ENCODE peak calls at places on chromosome 13, in eight cellular contexts. One of them, this sample, is unnamed. For H3K27me3, the result is how much of the 10 kb centered on the place peaks cover.

GRCh38 chr13:109764474-109765292 is 21.7 kb downstream of the IRS2 start:
- DNase-seq in H1: no peak
- DNase-seq in naive thymus-derived CD4-positive, alpha-beta T cell: no peak
- DNase-seq in dorsolateral prefrontal cortex: peak
- DNase-seq in AG04450: no peak
- DNase-seq in neuronal stem cell: no peak
- DNase-seq in GM23338: peak
- DNase-seq in lower lobe of right lung: no peak
- DNase-seq in this sample: no peak

GRCh38 chr13:107835339-107836018 is 379.9 kb downstream of the LIG4 start:
- DNase-seq in H1: no peak
- DNase-seq in naive thymus-derived CD4-positive, alpha-beta T cell: no peak
- DNase-seq in dorsolateral prefrontal cortex: no peak
- DNase-seq in AG04450: peak
- DNase-seq in neuronal stem cell: no peak
- DNase-seq in GM23338: no peak
- DNase-seq in lower lobe of right lung: no peak
- DNase-seq in this sample: no peak

GRCh38 chr13:101018720-101019119 is 344.1 kb upstream of the TMTC4 start:
- DNase-seq in H1: no peak
- DNase-seq in naive thymus-derived CD4-positive, alpha-beta T cell: no peak
- DNase-seq in dorsolateral prefrontal cortex: no peak
- DNase-seq in AG04450: peak
- DNase-seq in neuronal stem cell: no peak
- DNase-seq in GM23338: no peak
- DNase-seq in lower lobe of right lung: no peak
- DNase-seq in this sample: no peak

GRCh38 chr13:79541426-79542049 is 60.6 kb downstream of the NDFIP2 start:
- DNase-seq in H1: no peak
- DNase-seq in naive thymus-derived CD4-positive, alpha-beta T cell: no peak
- DNase-seq in dorsolateral prefrontal cortex: no peak
- DNase-seq in AG04450: peak
- DNase-seq in neuronal stem cell: peak
- DNase-seq in GM23338: peak
- DNase-seq in lower lobe of right lung: no peak
- DNase-seq in this sample: no peak

GRCh38 chr13:30165791-30166190 is 141.6 kb downstream of the KATNAL1 start:
- DNase-seq in H1: no peak
- DNase-seq in naive thymus-derived CD4-positive, alpha-beta T cell: no peak
- DNase-seq in dorsolateral prefrontal cortex: no peak
- DNase-seq in AG04450: no peak
- DNase-seq in neuronal stem cell: peak
- DNase-seq in GM23338: peak
- DNase-seq in lower lobe of right lung: no peak
- DNase-seq in this sample: no peak

GRCh38 chr13:32581177-32581786 is 5.0 kb upstream of the PDS5B start:
- DNase-seq in H1: no peak
- DNase-seq in naive thymus-derived CD4-positive, alpha-beta T cell: no peak
- DNase-seq in dorsolateral prefrontal cortex: no peak
- DNase-seq in AG04450: no peak
- DNase-seq in neuronal stem cell: no peak
- DNase-seq in GM23338: peak
- DNase-seq in lower lobe of right lung: no peak
- DNase-seq in this sample: no peak

GRCh38 chr13:79194727-79195126 is 211.3 kb downstream of the RBM26 start:
- DNase-seq in H1: no peak
- DNase-seq in naive thymus-derived CD4-positive, alpha-beta T cell: no peak
- DNase-seq in dorsolateral prefrontal cortex: no peak
- DNase-seq in AG04450: no peak
- DNase-seq in neuronal stem cell: no peak
- DNase-seq in GM23338: no peak
- DNase-seq in lower lobe of right lung: no peak
- DNase-seq in this sample: no peak

GRCh38 chr13:90547272-90547790 is 800.2 kb upstream of the MIR17HG start:
- DNase-seq in H1: no peak
- DNase-seq in naive thymus-derived CD4-positive, alpha-beta T cell: no peak
- DNase-seq in dorsolateral prefrontal cortex: no peak
- DNase-seq in AG04450: no peak
- DNase-seq in neuronal stem cell: no peak
- DNase-seq in GM23338: no peak
- DNase-seq in lower lobe of right lung: no peak
- DNase-seq in this sample: no peak

GRCh38 chr13:30880756-30881155 is 25.3 kb upstream of the MEDAG start:
- DNase-seq in H1: no peak
- DNase-seq in naive thymus-derived CD4-positive, alpha-beta T cell: no peak
- DNase-seq in dorsolateral prefrontal cortex: no peak
- DNase-seq in AG04450: peak
- DNase-seq in neuronal stem cell: no peak
- DNase-seq in GM23338: no peak
- DNase-seq in lower lobe of right lung: no peak
- DNase-seq in this sample: no peak

GRCh38 chr13:35764359-35765015 is 288.0 kb upstream of the MAB21L1 start:
- DNase-seq in H1: no peak
- DNase-seq in naive thymus-derived CD4-positive, alpha-beta T cell: no peak
- DNase-seq in dorsolateral prefrontal cortex: no peak
- DNase-seq in AG04450: no peak
- DNase-seq in neuronal stem cell: no peak
- DNase-seq in GM23338: no peak
- DNase-seq in lower lobe of right lung: no peak
- DNase-seq in this sample: no peak

GRCh38 chr13:113058988-113059850 is 46.4 kb upstream of the F7 start:
- DNase-seq in H1: no peak
- DNase-seq in naive thymus-derived CD4-positive, alpha-beta T cell: no peak
- DNase-seq in dorsolateral prefrontal cortex: peak
- DNase-seq in AG04450: no peak
- DNase-seq in neuronal stem cell: no peak
- DNase-seq in GM23338: no peak
- DNase-seq in lower lobe of right lung: peak
- DNase-seq in this sample: no peak

GRCh38 chr13:59635591-59635990 is 528.1 kb downstream of the DIAPH3 start:
- DNase-seq in H1: no peak
- DNase-seq in naive thymus-derived CD4-positive, alpha-beta T cell: no peak
- DNase-seq in dorsolateral prefrontal cortex: no peak
- DNase-seq in AG04450: no peak
- DNase-seq in neuronal stem cell: no peak
- DNase-seq in GM23338: no peak
- DNase-seq in lower lobe of right lung: no peak
- DNase-seq in this sample: no peak

GRCh38 chr13:112867301-112867711 is 101.7 kb upstream of the MCF2L start:
- DNase-seq in H1: no peak
- DNase-seq in naive thymus-derived CD4-positive, alpha-beta T cell: no peak
- DNase-seq in dorsolateral prefrontal cortex: no peak
- DNase-seq in AG04450: no peak
- DNase-seq in neuronal stem cell: no peak
- DNase-seq in GM23338: no peak
- DNase-seq in lower lobe of right lung: no peak
- DNase-seq in this sample: no peak

GRCh38 chr13:109385161-109385560 is 401.2 kb downstream of the IRS2 start:
- DNase-seq in H1: no peak
- DNase-seq in naive thymus-derived CD4-positive, alpha-beta T cell: no peak
- DNase-seq in dorsolateral prefrontal cortex: no peak
- DNase-seq in AG04450: no peak
- DNase-seq in neuronal stem cell: no peak
- DNase-seq in GM23338: no peak
- DNase-seq in lower lobe of right lung: no peak
- DNase-seq in this sample: no peak

GRCh38 chr13:96769874-96770273 is 224.4 kb downstream of the OXGR1 start:
- DNase-seq in H1: no peak
- DNase-seq in naive thymus-derived CD4-positive, alpha-beta T cell: no peak
- DNase-seq in dorsolateral prefrontal cortex: no peak
- DNase-seq in AG04450: no peak
- DNase-seq in neuronal stem cell: no peak
- DNase-seq in GM23338: no peak
- DNase-seq in lower lobe of right lung: no peak
- DNase-seq in this sample: peak

GRCh38 chr13:113350065-113350937 is 13.6 kb downstream of the GRTP1 start:
- DNase-seq in H1: no peak
- DNase-seq in naive thymus-derived CD4-positive, alpha-beta T cell: no peak
- DNase-seq in dorsolateral prefrontal cortex: no peak
- DNase-seq in AG04450: no peak
- DNase-seq in neuronal stem cell: no peak
- DNase-seq in GM23338: no peak
- DNase-seq in lower lobe of right lung: peak
- DNase-seq in this sample: no peak

GRCh38 chr13:64234255-64234654 is 2818.6 kb upstream of the PCDH20 start:
- DNase-seq in H1: no peak
- DNase-seq in naive thymus-derived CD4-positive, alpha-beta T cell: no peak
- DNase-seq in dorsolateral prefrontal cortex: no peak
- DNase-seq in AG04450: no peak
- DNase-seq in neuronal stem cell: no peak
- DNase-seq in GM23338: no peak
- DNase-seq in lower lobe of right lung: no peak
- DNase-seq in this sample: no peak

GRCh38 chr13:81395368-81395767 is 1054.4 kb upstream of the SPRY2 start:
- DNase-seq in H1: no peak
- DNase-seq in naive thymus-derived CD4-positive, alpha-beta T cell: no peak
- DNase-seq in dorsolateral prefrontal cortex: no peak
- DNase-seq in AG04450: no peak
- DNase-seq in neuronal stem cell: no peak
- DNase-seq in GM23338: peak
- DNase-seq in lower lobe of right lung: no peak
- DNase-seq in this sample: peak
- H3K27me3 ChIP-seq in H1: under half
- H3K27me3 ChIP-seq in naive thymus-derived CD4-positive, alpha-beta T cell: under half
- H3K27me3 ChIP-seq in dorsolateral prefrontal cortex: under half
- H3K27me3 ChIP-seq in AG04450: under half
- H3K27me3 ChIP-seq in neuronal stem cell: under half
- H3K27me3 ChIP-seq in GM23338: under half
- H3K27me3 ChIP-seq in lower lobe of right lung: under half
- H3K27me3 ChIP-seq in this sample: under half

GRCh38 chr13:40570930-40571329 is 95.5 kb downstream of the FOXO1 start:
- DNase-seq in H1: no peak
- DNase-seq in naive thymus-derived CD4-positive, alpha-beta T cell: no peak
- DNase-seq in dorsolateral prefrontal cortex: no peak
- DNase-seq in AG04450: no peak
- DNase-seq in neuronal stem cell: no peak
- DNase-seq in GM23338: no peak
- DNase-seq in lower lobe of right lung: no peak
- DNase-seq in this sample: no peak
- H3K4me3 ChIP-seq in H1: no peak
- H3K4me3 ChIP-seq in naive thymus-derived CD4-positive, alpha-beta T cell: no peak
- H3K4me3 ChIP-seq in dorsolateral prefrontal cortex: no peak
- H3K4me3 ChIP-seq in AG04450: no peak
- H3K4me3 ChIP-seq in neuronal stem cell: no peak
- H3K4me3 ChIP-seq in GM23338: no peak
- H3K4me3 ChIP-seq in lower lobe of right lung: no peak
- H3K4me3 ChIP-seq in this sample: no peak

DNA sequence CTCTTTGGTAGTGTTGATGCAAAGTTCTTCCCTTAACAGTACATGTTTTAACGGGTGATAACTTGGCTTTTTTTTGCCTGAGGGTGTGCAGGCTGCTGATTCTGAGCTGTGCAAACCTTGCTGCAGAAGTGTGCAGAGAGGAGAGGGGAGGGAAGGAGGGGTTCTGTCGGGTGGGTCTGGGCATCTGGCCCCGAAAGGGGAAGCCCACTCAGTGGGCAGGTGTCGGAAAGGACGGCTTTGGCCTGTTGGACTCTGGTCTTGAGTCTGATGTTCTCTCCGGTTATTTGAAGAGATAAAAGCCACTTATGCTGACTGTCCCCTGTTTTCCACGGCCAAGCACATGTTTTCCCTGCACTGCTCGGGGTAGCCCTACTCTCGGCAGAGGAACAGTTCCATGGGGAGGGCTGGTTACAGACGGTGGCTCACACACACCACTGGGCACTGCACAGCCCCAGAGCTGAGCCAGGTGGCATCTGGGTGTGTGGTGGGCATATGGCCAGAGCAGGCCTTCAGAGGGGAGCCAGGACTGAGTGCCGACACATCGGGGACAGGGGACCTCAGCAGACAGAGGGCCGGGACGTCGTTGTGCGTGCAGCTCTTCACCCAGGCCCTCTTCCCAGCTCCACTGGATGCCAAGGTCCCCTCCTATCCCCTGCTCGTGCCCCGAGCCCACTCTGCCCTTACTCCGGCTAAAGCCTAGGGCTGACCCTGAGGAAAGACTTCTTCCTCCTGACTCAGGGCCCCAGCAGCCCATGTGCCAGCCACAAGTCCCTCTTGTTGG is 93.2 kb downstream of the TEX29 start:
- DNase-seq in H1: no peak
- DNase-seq in naive thymus-derived CD4-positive, alpha-beta T cell: no peak
- DNase-seq in dorsolateral prefrontal cortex: no peak
- DNase-seq in AG04450: no peak
- DNase-seq in neuronal stem cell: no peak
- DNase-seq in GM23338: no peak
- DNase-seq in lower lobe of right lung: no peak
- DNase-seq in this sample: no peak
- H3K27me3 ChIP-seq in H1: under half
- H3K27me3 ChIP-seq in naive thymus-derived CD4-positive, alpha-beta T cell: under half
- H3K27me3 ChIP-seq in dorsolateral prefrontal cortex: under half
- H3K27me3 ChIP-seq in AG04450: under half
- H3K27me3 ChIP-seq in neuronal stem cell: under half
- H3K27me3 ChIP-seq in GM23338: under half
- H3K27me3 ChIP-seq in lower lobe of right lung: under half
- H3K27me3 ChIP-seq in this sample: half or more

GRCh38 chr13:26538363-26539317 is 18.8 kb upstream of the WASF3 start:
- DNase-seq in H1: no peak
- DNase-seq in naive thymus-derived CD4-positive, alpha-beta T cell: no peak
- DNase-seq in dorsolateral prefrontal cortex: no peak
- DNase-seq in AG04450: no peak
- DNase-seq in neuronal stem cell: no peak
- DNase-seq in GM23338: no peak
- DNase-seq in lower lobe of right lung: no peak
- DNase-seq in this sample: no peak

GRCh38 chr13:26541041-26541440 is 16.4 kb upstream of the WASF3 start:
- DNase-seq in H1: no peak
- DNase-seq in naive thymus-derived CD4-positive, alpha-beta T cell: no peak
- DNase-seq in dorsolateral prefrontal cortex: no peak
- DNase-seq in AG04450: no peak
- DNase-seq in neuronal stem cell: no peak
- DNase-seq in GM23338: no peak
- DNase-seq in lower lobe of right lung: no peak
- DNase-seq in this sample: no peak

GRCh38 chr13:26540319-26540718 is 17.2 kb upstream of the WASF3 start:
- DNase-seq in H1: no peak
- DNase-seq in naive thymus-derived CD4-positive, alpha-beta T cell: no peak
- DNase-seq in dorsolateral prefrontal cortex: no peak
- DNase-seq in AG04450: no peak
- DNase-seq in neuronal stem cell: no peak
- DNase-seq in GM23338: no peak
- DNase-seq in lower lobe of right lung: no peak
- DNase-seq in this sample: no peak

GRCh38 chr13:26541678-26542553 is 15.6 kb upstream of the WASF3 start:
- DNase-seq in H1: no peak
- DNase-seq in naive thymus-derived CD4-positive, alpha-beta T cell: no peak
- DNase-seq in dorsolateral prefrontal cortex: no peak
- DNase-seq in AG04450: no peak
- DNase-seq in neuronal stem cell: no peak
- DNase-seq in GM23338: peak
- DNase-seq in lower lobe of right lung: no peak
- DNase-seq in this sample: no peak

DNA sequence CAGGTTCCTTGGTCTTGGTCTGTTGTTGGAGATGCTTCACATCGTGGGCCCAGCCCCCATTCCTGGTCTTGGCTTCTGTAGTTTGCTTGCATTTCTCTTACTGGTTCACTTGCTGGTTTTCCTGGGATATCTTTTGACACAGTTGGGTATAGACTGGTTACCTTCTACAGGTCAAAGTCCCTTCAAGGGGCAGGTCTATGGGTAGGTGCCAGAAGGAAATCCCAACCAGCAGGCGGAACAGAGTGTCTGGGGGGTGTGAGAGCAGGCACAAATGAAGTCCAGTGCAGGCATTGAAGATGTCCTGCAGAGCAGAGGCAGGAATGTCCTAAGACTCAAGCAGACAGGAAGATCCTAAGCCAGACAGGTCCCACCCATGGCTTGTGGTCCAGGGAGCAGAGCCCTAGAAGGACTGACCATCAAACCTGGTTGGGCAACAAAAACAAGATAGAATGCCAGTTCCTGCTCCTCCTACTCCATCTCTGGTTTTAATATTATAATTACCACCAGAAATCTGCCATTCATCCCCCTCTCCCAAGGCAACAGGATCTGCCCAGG is 17.7 kb upstream of the WASF3 start:
- DNase-seq in H1: no peak
- DNase-seq in naive thymus-derived CD4-positive, alpha-beta T cell: no peak
- DNase-seq in dorsolateral prefrontal cortex: no peak
- DNase-seq in AG04450: no peak
- DNase-seq in neuronal stem cell: no peak
- DNase-seq in GM23338: no peak
- DNase-seq in lower lobe of right lung: no peak
- DNase-seq in this sample: no peak
- H3K4me3 ChIP-seq in H1: no peak
- H3K4me3 ChIP-seq in naive thymus-derived CD4-positive, alpha-beta T cell: no peak
- H3K4me3 ChIP-seq in dorsolateral prefrontal cortex: no peak
- H3K4me3 ChIP-seq in AG04450: no peak
- H3K4me3 ChIP-seq in neuronal stem cell: no peak
- H3K4me3 ChIP-seq in GM23338: no peak
- H3K4me3 ChIP-seq in lower lobe of right lung: no peak
- H3K4me3 ChIP-seq in this sample: no peak

This sample was measured in BE2C.